ENCODE peak calls at places on chromosomes 6 and 20, in eight cellular contexts. One of them, this sample, is unnamed.

GRCh38 chr20:25116746-25117457 is 35.0 kb upstream of the VSX1 start:
- DNase-seq in globus pallidus: no peak
- DNase-seq in COR-L47: no peak
- DNase-seq in NCI-H1092: no peak
- DNase-seq in GM06990: no peak
- DNase-seq in colonic mucosa: no peak
- DNase-seq in fibroblast of the conjunctiva: no peak
- DNase-seq in right atrium auricular region: no peak
- DNase-seq in this sample: no peak

GRCh38 chr6:110064744-110065524 is 86.8 kb downstream of the GPR6 start:
- DNase-seq in fibroblast of the conjunctiva: no peak
- DNase-seq in globus pallidus: no peak
- DNase-seq in NCI-H1092: no peak
- DNase-seq in right atrium auricular region: no peak
- DNase-seq in colonic mucosa: no peak
- DNase-seq in GM06990: no peak
- DNase-seq in COR-L47: no peak
- DNase-seq in this sample: no peak

GRCh38 chr20:4608861-4609260 is 112.8 kb upstream of the PRND start:
- DNase-seq in COR-L47: no peak
- DNase-seq in right atrium auricular region: no peak
- DNase-seq in NCI-H1092: no peak
- DNase-seq in GM06990: no peak
- DNase-seq in globus pallidus: no peak
- DNase-seq in colonic mucosa: no peak
- DNase-seq in fibroblast of the conjunctiva: no peak
- DNase-seq in this sample: no peak

GRCh38 chr6:139977887-139978332 is 603.5 kb upstream of the CITED2 start:
- DNase-seq in NCI-H1092: no peak
- DNase-seq in globus pallidus: no peak
- DNase-seq in right atrium auricular region: no peak
- DNase-seq in colonic mucosa: no peak
- DNase-seq in GM06990: no peak
- DNase-seq in COR-L47: no peak
- DNase-seq in fibroblast of the conjunctiva: no peak
- DNase-seq in this sample: no peak

GRCh38 chr6:2579789-2580570 is 170.7 kb downstream of the MYLK4 start:
- DNase-seq in right atrium auricular region: no peak
- DNase-seq in globus pallidus: no peak
- DNase-seq in NCI-H1092: no peak
- DNase-seq in colonic mucosa: no peak
- DNase-seq in COR-L47: no peak
- DNase-seq in GM06990: no peak
- DNase-seq in fibroblast of the conjunctiva: no peak
- DNase-seq in this sample: no peak

GRCh38 chr20:57142667-57143066 is 123.8 kb downstream of the BMP7 start:
- DNase-seq in globus pallidus: no peak
- DNase-seq in right atrium auricular region: no peak
- DNase-seq in fibroblast of the conjunctiva: no peak
- DNase-seq in GM06990: no peak
- DNase-seq in NCI-H1092: no peak
- DNase-seq in colonic mucosa: no peak
- DNase-seq in COR-L47: no peak
- DNase-seq in this sample: no peak

GRCh38 chr20:62774076-62774714 is 22.1 kb upstream of the MRGBP start:
- DNase-seq in right atrium auricular region: no peak
- DNase-seq in NCI-H1092: no peak
- DNase-seq in fibroblast of the conjunctiva: no peak
- DNase-seq in colonic mucosa: no peak
- DNase-seq in globus pallidus: no peak
- DNase-seq in GM06990: no peak
- DNase-seq in COR-L47: no peak
- DNase-seq in this sample: no peak

GRCh38 chr6:21595265-21595950 is 1.9 kb downstream of the SOX4 start:
- DNase-seq in NCI-H1092: no peak
- DNase-seq in right atrium auricular region: no peak
- DNase-seq in COR-L47: peak
- DNase-seq in GM06990: peak
- DNase-seq in colonic mucosa: peak
- DNase-seq in fibroblast of the conjunctiva: no peak
- DNase-seq in globus pallidus: no peak
- DNase-seq in this sample: no peak

GRCh38 chr20:11457476-11457875 is 460.2 kb upstream of the BTBD3 start:
- DNase-seq in colonic mucosa: no peak
- DNase-seq in right atrium auricular region: no peak
- DNase-seq in GM06990: no peak
- DNase-seq in COR-L47: no peak
- DNase-seq in fibroblast of the conjunctiva: no peak
- DNase-seq in globus pallidus: no peak
- DNase-seq in NCI-H1092: no peak
- DNase-seq in this sample: no peak